ENCODE peak calls at places on chromosomes 12 and 14, in nine cellular contexts. Q is endodermal cell; R is suprapubic skin; B is DND-41; S is tibial nerve; H is A673; M is uterus; V is effector memory CD4-positive, alpha-beta T cell; W is body of pancreas. F is an unnamed sample.

GRCh38 chr14:101862177-101862576 is 100.7 kb downstream of the PPP2R5C start:
- DNase-seq in H (no peak), M (no peak), R (no peak), Q (no peak), S (no peak), V (no peak), W (no peak), B (no peak), F (peak; percentile 55)

GRCh38 chr14:100085451-100085850 is 20.2 kb downstream of the EVL start:
- DNase-seq in H (no peak), Q (no peak), W (no peak), M (no peak), R (no peak), S (no peak), B (no peak), V (no peak), F (no peak)

GRCh38 chr12:102067574-102068258 is 5.9 kb upstream of the WASHC3 start:
- DNase-seq in W (no peak), H (no peak), V (no peak), Q (no peak), R (no peak), B (no peak), M (peak; percentile 43), S (no peak), F (no peak)

GRCh38 chr12:132317233-132317938 is 12.0 kb downstream of the GALNT9 start:
- DNase-seq in V (no peak), S (no peak), M (no peak), H (no peak), W (no peak), B (no peak), Q (no peak), R (no peak), F (no peak)

GRCh38 chr14:39768579-39768978 is 336.3 kb upstream of the FBXO33 start:
- DNase-seq in R (no peak), W (no peak), B (no peak), M (no peak), Q (no peak), S (no peak), V (no peak), H (no peak), F (no peak)

GRCh38 chr14:68358978-68359861 is 433.6 kb downstream of the ZFP36L1 start:
- DNase-seq in B (no peak), H (no peak), R (no peak), S (no peak), W (no peak), M (no peak), Q (no peak), V (no peak), F (no peak)

GRCh38 chr14:30016025-30016424 is 88.4 kb upstream of the PRKD1 start:
- DNase-seq in R (no peak), S (no peak), Q (no peak), B (no peak), H (no peak), M (no peak), V (no peak), W (no peak), F (no peak)

GRCh38 chr14:36784541-36784940 is 122.9 kb downstream of the PAX9 start:
- DNase-seq in R (no peak), V (no peak), S (no peak), H (no peak), W (no peak), B (no peak), Q (no peak), M (no peak), F (no peak)

GRCh38 chr14:74893614-74894091 is 11.9 kb downstream of the DLST start:
- DNase-seq in H (no peak), Q (no peak), R (no peak), M (no peak), W (no peak), V (no peak), B (no peak), S (no peak), F (no peak)

GRCh38 chr14:88245321-88245720 is 77.7 kb downstream of the KCNK10 start:
- DNase-seq in H (peak; percentile 42), Q (no peak), W (no peak), R (no peak), M (no peak), S (no peak), V (no peak), B (no peak), F (no peak)

GRCh38 chr12:83802011-83802410 is 1110.6 kb downstream of the SLC6A15 start:
- DNase-seq in S (no peak), V (no peak), Q (no peak), B (no peak), W (no peak), H (no peak), R (no peak), M (no peak), F (no peak)

GRCh38 chr12:3304436-3305135 is 186.4 kb upstream of the PRMT8 start:
- DNase-seq in M (no peak), W (peak; percentile 55), Q (no peak), V (no peak), S (no peak), H (no peak), R (no peak), B (no peak), F (no peak)

GRCh38 chr12:105957058-105957457 is 181.7 kb downstream of the NUAK1 start:
- DNase-seq in B (no peak), S (no peak), Q (no peak), V (no peak), W (no peak), R (no peak), M (no peak), H (no peak), F (no peak)

GRCh38 chr14:66600416-66600815 is 92.5 kb downstream of the GPHN start:
- DNase-seq in M (no peak), B (no peak), W (no peak), V (no peak), H (no peak), Q (no peak), S (no peak), R (no peak), F (no peak)

GRCh38 chr12:644818-645552 is 18.3 kb downstream of the NINJ2 start:
- DNase-seq in S (no peak), H (no peak), V (no peak), W (no peak), M (no peak), B (no peak), R (peak; percentile 55), Q (peak; percentile 29), F (no peak)

DNA sequence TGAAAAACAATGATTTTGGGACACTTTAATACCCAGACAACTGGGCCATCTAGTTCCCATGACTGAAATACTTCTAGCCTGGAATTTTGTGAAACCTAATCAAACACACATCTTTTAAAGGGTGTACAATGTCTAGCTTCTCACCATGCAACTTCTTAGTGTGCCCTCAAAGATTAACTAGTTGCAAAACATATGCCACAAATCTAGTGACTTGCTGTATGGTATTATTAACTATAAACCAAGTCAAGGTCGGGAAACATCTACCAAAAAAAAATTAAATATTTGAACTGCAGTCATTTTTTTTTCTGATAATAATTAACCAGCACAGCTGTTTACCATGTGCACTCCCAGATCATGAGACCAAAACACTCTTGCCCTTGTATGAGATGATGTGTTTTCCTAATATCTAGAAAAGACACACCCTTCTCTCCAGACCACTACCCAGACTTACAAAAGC is 171.8 kb upstream of the FOXN3 start:
- DNase-seq in R (no peak), H (no peak), B (no peak), V (no peak), W (no peak), S (no peak), M (no peak), Q (no peak), F (no peak)
- H3K9me3 ChIP-seq in R (no peaks in the 10 kb centered on the region), H (peaks cover 4% of the 10 kb centered on the region), B (peaks cover 2% of the 10 kb centered on the region), V (no peaks in the 10 kb centered on the region), W (no peaks in the 10 kb centered on the region), S (no peaks in the 10 kb centered on the region), M (no peaks in the 10 kb centered on the region), Q (peaks cover 9% of the 10 kb centered on the region), F (no peaks in the 10 kb centered on the region)

GRCh38 chr12:5861426-5861825 is 83.6 kb downstream of the ANO2 start:
- DNase-seq in S (no peak), B (no peak), H (no peak), M (no peak), Q (no peak), W (no peak), V (no peak), R (no peak), F (no peak)

DNA sequence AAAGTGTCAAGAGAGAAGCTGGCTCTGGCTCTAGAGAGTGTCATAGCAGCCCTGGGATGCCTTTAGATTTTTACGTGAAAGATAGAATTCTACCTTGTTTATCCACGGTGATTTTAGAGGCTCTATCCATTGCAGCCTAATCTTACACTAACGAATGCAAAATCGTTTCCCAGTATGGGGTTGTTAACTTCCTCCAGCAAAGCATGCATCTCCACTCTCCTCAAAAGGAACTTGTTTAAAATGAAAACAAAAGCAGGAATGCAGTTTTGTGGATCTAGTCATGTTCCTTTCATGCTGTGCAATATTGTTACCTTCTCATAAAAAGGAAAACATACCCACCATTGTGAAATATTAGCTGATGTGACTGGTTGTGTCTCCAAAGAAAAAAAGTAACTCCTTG is 88.4 kb downstream of the ANO2 start:
- DNase-seq in M (no peak), H (no peak), R (no peak), S (no peak), W (no peak), B (no peak), Q (no peak), V (no peak), F (no peak)
- H3K4me3 ChIP-seq in M (no peak overlapping the region), H (no peak overlapping the region), R (no peak overlapping the region), S (no peak overlapping the region), W (no peak overlapping the region), B (no peak overlapping the region), Q (no peak overlapping the region), V (no peak overlapping the region), F (no peak overlapping the region)

DNA sequence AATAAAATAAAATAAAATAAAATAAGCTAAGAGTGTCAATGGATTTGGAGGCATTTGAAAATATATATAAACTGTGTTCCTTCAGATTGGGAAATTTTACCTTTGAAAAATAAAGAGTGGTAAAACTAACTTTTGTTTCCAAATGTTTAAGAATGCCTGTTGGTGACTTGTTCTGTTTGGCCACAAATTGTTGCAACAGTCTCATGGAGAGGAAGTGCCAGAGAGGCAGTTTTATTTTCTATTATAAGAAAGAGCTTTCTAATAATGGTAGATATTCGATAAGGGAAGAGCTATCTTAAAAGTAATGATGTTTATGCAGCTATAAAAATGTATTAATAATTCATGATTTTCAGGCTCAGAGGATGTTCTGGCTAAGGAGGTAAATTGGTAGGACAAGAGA is 68.8 kb upstream of the MDGA2 start:
- DNase-seq in H (no peak), B (no peak), S (no peak), M (no peak), R (no peak), V (no peak), Q (no peak), W (no peak), F (no peak)
- H3K9me3 ChIP-seq in H (no peaks in the 10 kb centered on the region), B (no peaks in the 10 kb centered on the region), S (no peaks in the 10 kb centered on the region), M (no peaks in the 10 kb centered on the region), R (no peaks in the 10 kb centered on the region), V (no peaks in the 10 kb centered on the region), Q (no peaks in the 10 kb centered on the region), W (no peaks in the 10 kb centered on the region), F (no peaks in the 10 kb centered on the region)

DNA sequence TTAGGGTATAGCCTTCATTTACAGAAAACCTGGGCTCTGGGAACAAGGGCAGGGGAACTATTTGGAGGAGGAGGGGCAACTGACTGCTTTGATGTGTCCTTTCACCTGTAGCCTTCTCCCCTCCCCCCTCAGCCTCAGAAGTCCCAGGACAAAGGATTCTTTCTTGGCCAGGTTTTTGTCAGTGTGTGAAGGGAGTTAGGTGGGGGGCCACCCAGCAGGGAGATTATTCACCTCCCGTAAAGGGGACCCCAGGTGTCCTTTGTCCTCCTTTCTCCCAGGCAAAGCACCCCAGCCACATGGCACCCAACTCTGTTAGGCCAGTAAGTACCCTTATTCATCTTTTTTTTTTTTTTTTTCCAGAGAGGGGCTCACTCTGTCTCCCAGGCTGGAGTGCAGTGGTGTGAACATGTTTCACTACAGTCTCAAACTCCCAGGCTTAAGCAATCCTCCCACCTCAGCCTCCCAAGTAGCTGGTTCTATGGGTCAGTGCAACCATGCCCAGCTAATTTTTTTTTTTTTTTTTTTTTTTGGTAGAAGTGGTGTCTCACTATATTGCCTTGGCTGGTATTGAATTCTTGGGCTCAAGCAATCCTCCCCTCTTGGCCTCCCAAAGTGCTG is 722 bp upstream of the NFE2 start:
- DNase-seq in M (no peak), R (peak; percentile 16), Q (peak; percentile 89), W (no peak), V (no peak), S (no peak), H (no peak), B (no peak), F (no peak)
- H3K4me3 ChIP-seq in M (no peak overlapping the region), R (no peak overlapping the region), Q (peak overlapping the region; percentile 78), W (no peak overlapping the region), V (no peak overlapping the region), S (no peak overlapping the region), H (no peak overlapping the region), B (no peak overlapping the region), F (no peak overlapping the region)

F was measured in right atrium auricular region.